ENCODE peak calls at places on chromosomes 2 and 18, in six cellular contexts. Q, D, E, Z, O and K are unnamed samples.
A peak's percentile ranks its signal among the peaks of the same experiment; 100 is the strongest.

GRCh38 chr2:145551661-145552060 is 1031.7 kb upstream of the ZEB2 start:
- DNase-seq in Q (no peak), D (no peak), E (no peak), Z (no peak), O (no peak), K (no peak)

GRCh38 chr2:209498574-209498973 is 74.7 kb downstream of the MAP2 start:
- DNase-seq in Q (no peak), D (no peak), E (no peak), Z (no peak), O (no peak), K (no peak)

GRCh38 chr2:186645999-186646398 is 47.9 kb upstream of the FAM171B start:
- DNase-seq in Q (no peak), D (no peak), E (peak; percentile 18), Z (no peak), O (peak; percentile 5), K (no peak)

GRCh38 chr2:21317131-21317530 is 193.4 kb downstream of the TDRD15 start:
- DNase-seq in Q (peak; percentile 49), D (peak; percentile 86), E (peak; percentile 31), Z (no peak), O (no peak), K (peak; percentile 59)

GRCh38 chr2:143816927-143817326 is 687.7 kb downstream of the ARHGAP15 start:
- DNase-seq in Q (no peak), D (no peak), E (no peak), Z (no peak), O (no peak), K (no peak)

GRCh38 chr2:20175267-20175666 is 49.7 kb downstream of the SDC1 start:
- DNase-seq in Q (no peak), D (no peak), E (no peak), Z (no peak), O (no peak), K (no peak)

GRCh38 chr2:134774786-134775641 is 56.2 kb upstream of the TMEM163 start:
- DNase-seq in Q (no peak), D (peak; percentile 69), E (peak; percentile 12), Z (no peak), O (peak; percentile 14), K (peak; percentile 29)

GRCh38 chr2:74080346-74080745 is 67.4 kb downstream of the BOLA3 start:
- DNase-seq in Q (no peak), D (no peak), E (peak; percentile 8), Z (no peak), O (no peak), K (no peak)

GRCh38 chr2:202019689-202020450 is 13.8 kb upstream of the FZD7 start:
- DNase-seq in Q (no peak), D (no peak), E (peak; percentile 30), Z (no peak), O (no peak), K (no peak)

GRCh38 chr2:85936421-85937068 is 47.8 kb upstream of the ST3GAL5 start:
- DNase-seq in Q (no peak), D (no peak), E (peak; percentile 48), Z (no peak), O (no peak), K (no peak)

GRCh38 chr18:79485788-79486355 is 90.1 kb downstream of the NFATC1 start:
- DNase-seq in Q (no peak), D (no peak), E (peak; percentile 88), Z (no peak), O (peak; percentile 91), K (no peak)

GRCh38 chr2:168819829-168820489 is 17.5 kb downstream of the NOSTRIN start:
- DNase-seq in Q (no peak), D (peak; percentile 15), E (no peak), Z (no peak), O (no peak), K (no peak)

GRCh38 chr2:168216351-168217005 is 30.9 kb downstream of the STK39 start:
- DNase-seq in Q (no peak), D (no peak), E (no peak), Z (no peak), O (peak; percentile 63), K (no peak)

GRCh38 chr18:58527116-58528010 is 101.5 kb downstream of the ALPK2 start:
- DNase-seq in Q (no peak), D (no peak), E (peak; percentile 12), Z (no peak), O (no peak), K (no peak)

GRCh38 chr2:27307545-27308358 is 493 bp downstream of the UCN start:
- DNase-seq in Q (no peak), D (peak; percentile 58), E (no peak), Z (no peak), O (peak; percentile 47), K (peak; percentile 57)

GRCh38 chr2:146602383-146602782 is 1242.4 kb upstream of the ACVR2A start:
- DNase-seq in Q (no peak), D (no peak), E (peak; percentile 31), Z (no peak), O (peak; percentile 52), K (no peak)

GRCh38 chr2:71749671-71750101 is 296.3 kb downstream of the DYSF start:
- DNase-seq in Q (peak; percentile 3), D (no peak), E (peak; percentile 14), Z (no peak), O (peak; percentile 33), K (no peak)

GRCh38 chr2:129936334-129936934 is 43.0 kb upstream of the RAB6C start:
- DNase-seq in Q (peak; percentile 46), D (peak; percentile 75), E (peak; percentile 39), Z (no peak), O (no peak), K (peak; percentile 75)

GRCh38 chr2:28129955-28130695 is 239.6 kb downstream of the BABAM2 start:
- DNase-seq in Q (no peak), D (no peak), E (no peak), Z (no peak), O (peak; percentile 47), K (no peak)

GRCh38 chr2:86037141-86037794 is 68.4 kb downstream of the POLR1A start:
- DNase-seq in Q (no peak), D (no peak), E (peak; percentile 94), Z (no peak), O (peak; percentile 97), K (no peak)

GRCh38 chr18:67359868-67360838 is 156.4 kb downstream of the DSEL start:
- DNase-seq in Q (no peak), D (no peak), E (peak; percentile 89), Z (no peak), O (peak; percentile 91), K (no peak)

GRCh38 chr2:112465373-112465772 is 16.6 kb upstream of the TTL start:
- DNase-seq in Q (no peak), D (peak; percentile 24), E (peak; percentile 29), Z (no peak), O (peak; percentile 32), K (no peak)

GRCh38 chr2:144414324-144414845 is 105.5 kb downstream of the ZEB2 start:
- DNase-seq in Q (peak; percentile 14), D (no peak), E (peak; percentile 94), Z (no peak), O (peak; percentile 93), K (no peak)

GRCh38 chr2:143692162-143692561 is 562.9 kb downstream of the ARHGAP15 start:
- DNase-seq in Q (no peak), D (peak; percentile 59), E (no peak), Z (no peak), O (no peak), K (no peak)

GRCh38 chr2:186868344-186868743 is 19.4 kb upstream of the ZSWIM2 start:
- DNase-seq in Q (no peak), D (no peak), E (peak; percentile 55), Z (no peak), O (peak; percentile 25), K (no peak)

GRCh38 chr18:32276256-32276655 is 86.4 kb downstream of the MEP1B start:
- DNase-seq in Q (no peak), D (no peak), E (no peak), Z (no peak), O (no peak), K (no peak)

GRCh38 chr2:45261746-45262145 is 252.5 kb upstream of the SIX2 start:
- DNase-seq in Q (no peak), D (no peak), E (no peak), Z (no peak), O (no peak), K (no peak)
- TF ChIP-seq CTCF in Q (no peak), D (no peak), E (no peak), Z (no peak), O (no peak), K (no peak)

GRCh38 chr2:177772529-177772928 is 300.0 kb downstream of the PDE11A start:
- DNase-seq in Q (peak; percentile 21), D (peak; percentile 39), E (peak; percentile 54), Z (no peak), O (peak; percentile 45), K (no peak)
- TF ChIP-seq CTCF in Q (no peak), D (peak; percentile 72), E (peak; percentile 58), Z (peak; percentile 86), O (peak; percentile 46), K (peak; percentile 88)

DNA sequence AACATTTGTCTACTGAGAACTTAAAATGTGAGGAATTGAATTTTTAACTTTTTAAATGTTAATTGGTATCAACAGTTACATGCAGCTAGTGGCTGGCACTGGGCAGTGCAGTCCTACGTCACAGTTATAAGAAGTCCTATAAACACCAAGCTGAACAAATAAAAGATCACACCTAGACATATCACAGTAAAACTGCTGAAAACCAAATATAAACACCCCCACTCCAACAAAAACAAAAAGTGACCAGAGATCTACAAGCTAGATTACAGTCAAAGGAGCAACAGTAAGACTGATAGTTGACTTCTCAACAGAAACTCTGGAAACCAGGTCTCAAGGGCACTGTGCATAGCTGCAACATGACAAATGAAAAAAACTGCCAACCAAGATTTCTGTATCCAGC is 19.4 kb downstream of the TLK1 start:
- DNase-seq in Q (no peak), D (no peak), E (peak; percentile 10), Z (no peak), O (no peak), K (no peak)
- TF ChIP-seq CTCF in Q (no peak), D (no peak), E (no peak), Z (no peak), O (no peak), K (peak; percentile 17)

GRCh38 chr18:54777118-54777791 is 51.0 kb upstream of the RAB27B start:
- DNase-seq in Q (no peak), D (no peak), E (no peak), Z (no peak), O (no peak), K (no peak)

GRCh38 chr18:54776282-54776977 is 51.8 kb upstream of the RAB27B start:
- DNase-seq in Q (peak; percentile 10), D (no peak), E (peak; percentile 97), Z (no peak), O (peak; percentile 97), K (no peak)

GRCh38 chr18:54774423-54774822 is 53.9 kb upstream of the RAB27B start:
- DNase-seq in Q (no peak), D (no peak), E (peak; percentile 42), Z (no peak), O (peak; percentile 36), K (no peak)

GRCh38 chr18:54774971-54775665 is 53.2 kb upstream of the RAB27B start:
- DNase-seq in Q (no peak), D (no peak), E (peak; percentile 31), Z (no peak), O (peak; percentile 28), K (no peak)

GRCh38 chr18:54775686-54776085 is 52.6 kb upstream of the RAB27B start:
- DNase-seq in Q (no peak), D (no peak), E (peak; percentile 78), Z (no peak), O (peak; percentile 67), K (no peak)
- TF ChIP-seq CTCF in Q (no peak), D (peak; percentile 18), E (peak; percentile 67), Z (no peak), O (peak; percentile 33), K (no peak)